ENCODE peak calls at places on chromosomes 12 and 14, in four cellular contexts. Z is adrenal gland, K is HTR-8/SVneo, W is left ventricle myocardium superior. Y is an unnamed sample.

GRCh38 chr14:39339003-39339402 is 93.2 kb downstream of the FBXO33 start:
- DNase-seq in Z (no peak), K (no peak), W (no peak), Y (no peak)

GRCh38 chr12:3727354-3727753 is 25.6 kb downstream of the CRACR2A start:
- DNase-seq in Z (no peak), K (no peak), W (no peak), Y (no peak)

GRCh38 chr12:76952995-76953394 is 74.2 kb upstream of the CSRP2 start:
- DNase-seq in Z (no peak), K (no peak), W (no peak), Y (no peak)

GRCh38 chr12:132761911-132762583 is 415 bp upstream of the ANKLE2 start:
- DNase-seq in Z (peak; percentile 82), K (peak; percentile 92), W (peak; percentile 94), Y (peak; percentile 93)

GRCh38 chr14:30692669-30693068 is 70.5 kb downstream of the SCFD1 start:
- DNase-seq in Z (no peak), K (no peak), W (no peak), Y (no peak)

GRCh38 chr12:99154264-99154982 is 493.1 kb upstream of the GARIN6 start:
- DNase-seq in Z (no peak), K (no peak), W (no peak), Y (no peak)

GRCh38 chr14:61573321-61573720 is 122.0 kb upstream of the HIF1A start:
- DNase-seq in Z (no peak), K (no peak), W (no peak), Y (no peak)

GRCh38 chr14:101861464-101861863 is 100.0 kb downstream of the PPP2R5C start:
- DNase-seq in Z (no peak), K (no peak), W (no peak), Y (no peak)

GRCh38 chr12:104358353-104359003 is 54.9 kb downstream of the EID3 start:
- DNase-seq in Z (peak; percentile 77), K (peak; percentile 56), W (peak; percentile 55), Y (peak; percentile 77)

GRCh38 chr14:52351561-52352491 is 37.7 kb downstream of the PTGER2 start:
- DNase-seq in Z (no peak), K (no peak), W (no peak), Y (no peak)

GRCh38 chr12:104457746-104458644 is 1.2 kb downstream of the CHST11 start:
- DNase-seq in Z (peak; percentile 36), K (peak; percentile 23), W (peak; percentile 55), Y (no peak)

GRCh38 chr12:123264642-123265041 is 7.0 kb downstream of the CDK2AP1 start:
- DNase-seq in Z (no peak), K (no peak), W (no peak), Y (no peak)

GRCh38 chr12:54141534-54142475 is 47.0 kb downstream of the SMUG1 start:
- DNase-seq in Z (no peak), K (no peak), W (no peak), Y (no peak)

GRCh38 chr12:39605996-39606395 is 13.6 kb downstream of the ABCD2 start:
- DNase-seq in Z (no peak), K (peak; percentile 13), W (no peak), Y (no peak)

GRCh38 chr14:99534333-99534732 is 53.1 kb downstream of the CCNK start:
- DNase-seq in Z (no peak), K (no peak), W (no peak), Y (no peak)